ENCODE peak calls at places on chromosomes 3 and 15, in nine cellular contexts. One of them, this sample, is unnamed. For H3K4me1, the result is how much of the 10 kb centered on the place peaks cover.

GRCh38 chr3:191306428-191306827 is 22.8 kb upstream of the CCDC50 start:
- DNase-seq in A549: no peak
- DNase-seq in SJSA1: no peak
- DNase-seq in lower lobe of right lung: no peak
- DNase-seq in heart right ventricle: no peak
- DNase-seq in mucosa of descending colon: no peak
- DNase-seq in tibial nerve: no peak
- DNase-seq in kidney: no peak
- DNase-seq in colonic mucosa: no peak
- DNase-seq in this sample: no peak

GRCh38 chr15:100602822-100603393 is 519 bp downstream of the ASB7 start:
- DNase-seq in lower lobe of right lung: no peak
- DNase-seq in mucosa of descending colon: peak
- DNase-seq in heart right ventricle: peak
- DNase-seq in tibial nerve: no peak
- DNase-seq in colonic mucosa: peak
- DNase-seq in kidney: no peak
- DNase-seq in SJSA1: peak
- DNase-seq in A549: peak
- DNase-seq in this sample: no peak

GRCh38 chr3:124032351-124032880 is 40.5 kb upstream of the ROPN1 start:
- DNase-seq in SJSA1: peak
- DNase-seq in lower lobe of right lung: no peak
- DNase-seq in colonic mucosa: peak
- DNase-seq in kidney: peak
- DNase-seq in mucosa of descending colon: peak
- DNase-seq in A549: peak
- DNase-seq in heart right ventricle: peak
- DNase-seq in tibial nerve: peak
- DNase-seq in this sample: peak

GRCh38 chr3:43879166-43879565 is 188.4 kb downstream of the ABHD5 start:
- DNase-seq in lower lobe of right lung: no peak
- DNase-seq in A549: peak
- DNase-seq in colonic mucosa: no peak
- DNase-seq in mucosa of descending colon: no peak
- DNase-seq in kidney: no peak
- DNase-seq in tibial nerve: no peak
- DNase-seq in SJSA1: no peak
- DNase-seq in heart right ventricle: no peak
- DNase-seq in this sample: no peak

GRCh38 chr3:35758358-35758757 is 119.0 kb downstream of the ARPP21 start:
- DNase-seq in A549: no peak
- DNase-seq in SJSA1: no peak
- DNase-seq in heart right ventricle: no peak
- DNase-seq in kidney: no peak
- DNase-seq in mucosa of descending colon: no peak
- DNase-seq in tibial nerve: no peak
- DNase-seq in colonic mucosa: no peak
- DNase-seq in lower lobe of right lung: no peak
- DNase-seq in this sample: no peak

GRCh38 chr3:58236527-58237237 is 910 bp upstream of the ABHD6 start:
- DNase-seq in SJSA1: no peak
- DNase-seq in tibial nerve: no peak
- DNase-seq in lower lobe of right lung: peak
- DNase-seq in colonic mucosa: peak
- DNase-seq in mucosa of descending colon: peak
- DNase-seq in A549: peak
- DNase-seq in kidney: peak
- DNase-seq in heart right ventricle: no peak
- DNase-seq in this sample: no peak

GRCh38 chr3:151091685-151092352 is 6.4 kb downstream of the MED12L start:
- DNase-seq in lower lobe of right lung: no peak
- DNase-seq in heart right ventricle: no peak
- DNase-seq in mucosa of descending colon: no peak
- DNase-seq in tibial nerve: no peak
- DNase-seq in kidney: no peak
- DNase-seq in SJSA1: no peak
- DNase-seq in A549: no peak
- DNase-seq in colonic mucosa: no peak
- DNase-seq in this sample: no peak

GRCh38 chr3:13148126-13148525 is 74.9 kb upstream of the IQSEC1 start:
- DNase-seq in kidney: peak
- DNase-seq in tibial nerve: no peak
- DNase-seq in mucosa of descending colon: no peak
- DNase-seq in colonic mucosa: no peak
- DNase-seq in heart right ventricle: no peak
- DNase-seq in SJSA1: no peak
- DNase-seq in lower lobe of right lung: no peak
- DNase-seq in A549: no peak
- DNase-seq in this sample: no peak

GRCh38 chr3:15629860-15630597 is 28.5 kb downstream of the BTD start:
- DNase-seq in lower lobe of right lung: no peak
- DNase-seq in mucosa of descending colon: no peak
- DNase-seq in SJSA1: peak
- DNase-seq in colonic mucosa: peak
- DNase-seq in kidney: no peak
- DNase-seq in tibial nerve: peak
- DNase-seq in heart right ventricle: peak
- DNase-seq in A549: peak
- DNase-seq in this sample: peak

GRCh38 chr15:63941698-63942465 is 104.4 kb downstream of the DAPK2 start:
- DNase-seq in mucosa of descending colon: no peak
- DNase-seq in tibial nerve: no peak
- DNase-seq in lower lobe of right lung: no peak
- DNase-seq in A549: no peak
- DNase-seq in heart right ventricle: no peak
- DNase-seq in colonic mucosa: peak
- DNase-seq in SJSA1: no peak
- DNase-seq in kidney: no peak
- DNase-seq in this sample: no peak

GRCh38 chr3:132317229-132317948 is at the start of gene ACP3:
- DNase-seq in colonic mucosa: peak
- DNase-seq in SJSA1: no peak
- DNase-seq in mucosa of descending colon: peak
- DNase-seq in kidney: no peak
- DNase-seq in lower lobe of right lung: peak
- DNase-seq in tibial nerve: peak
- DNase-seq in A549: no peak
- DNase-seq in heart right ventricle: peak
- DNase-seq in this sample: no peak

GRCh38 chr3:188126931-188127330 is 27.0 kb upstream of the LPP start:
- DNase-seq in lower lobe of right lung: no peak
- DNase-seq in mucosa of descending colon: no peak
- DNase-seq in A549: no peak
- DNase-seq in heart right ventricle: peak
- DNase-seq in tibial nerve: no peak
- DNase-seq in colonic mucosa: no peak
- DNase-seq in kidney: no peak
- DNase-seq in SJSA1: no peak
- DNase-seq in this sample: no peak

GRCh38 chr3:64445318-64446300 is 220.3 kb upstream of the PRICKLE2 start:
- DNase-seq in mucosa of descending colon: peak
- DNase-seq in heart right ventricle: no peak
- DNase-seq in A549: peak
- DNase-seq in colonic mucosa: peak
- DNase-seq in tibial nerve: no peak
- DNase-seq in SJSA1: peak
- DNase-seq in kidney: peak
- DNase-seq in lower lobe of right lung: peak
- DNase-seq in this sample: peak

GRCh38 chr3:182617511-182617910 is 175.8 kb upstream of the ATP11B start:
- DNase-seq in tibial nerve: no peak
- DNase-seq in heart right ventricle: no peak
- DNase-seq in kidney: no peak
- DNase-seq in mucosa of descending colon: no peak
- DNase-seq in SJSA1: no peak
- DNase-seq in lower lobe of right lung: no peak
- DNase-seq in colonic mucosa: no peak
- DNase-seq in A549: no peak
- DNase-seq in this sample: no peak

GRCh38 chr15:36737430-36737891 is 158.0 kb downstream of the CDIN1 start:
- DNase-seq in kidney: no peak
- DNase-seq in lower lobe of right lung: no peak
- DNase-seq in A549: no peak
- DNase-seq in mucosa of descending colon: no peak
- DNase-seq in tibial nerve: no peak
- DNase-seq in heart right ventricle: no peak
- DNase-seq in colonic mucosa: no peak
- DNase-seq in SJSA1: no peak
- DNase-seq in this sample: no peak

GRCh38 chr15:67779160-67780111 is 45.9 kb upstream of the SKOR1 start:
- DNase-seq in A549: no peak
- DNase-seq in colonic mucosa: no peak
- DNase-seq in mucosa of descending colon: no peak
- DNase-seq in tibial nerve: no peak
- DNase-seq in lower lobe of right lung: no peak
- DNase-seq in SJSA1: no peak
- DNase-seq in heart right ventricle: no peak
- DNase-seq in kidney: no peak
- DNase-seq in this sample: no peak

GRCh38 chr15:85473455-85473854 is 93.1 kb downstream of the AKAP13 start:
- DNase-seq in A549: no peak
- DNase-seq in kidney: no peak
- DNase-seq in SJSA1: peak
- DNase-seq in heart right ventricle: no peak
- DNase-seq in colonic mucosa: no peak
- DNase-seq in lower lobe of right lung: no peak
- DNase-seq in mucosa of descending colon: no peak
- DNase-seq in tibial nerve: no peak
- DNase-seq in this sample: no peak

GRCh38 chr15:77546050-77546501 is 86.6 kb downstream of the LINGO1 start:
- DNase-seq in lower lobe of right lung: no peak
- DNase-seq in mucosa of descending colon: peak
- DNase-seq in tibial nerve: no peak
- DNase-seq in heart right ventricle: no peak
- DNase-seq in colonic mucosa: no peak
- DNase-seq in A549: peak
- DNase-seq in SJSA1: peak
- DNase-seq in kidney: peak
- DNase-seq in this sample: peak

GRCh38 chr3:128605091-128606046 is 45.2 kb downstream of the RPN1 start:
- DNase-seq in mucosa of descending colon: no peak
- DNase-seq in SJSA1: no peak
- DNase-seq in heart right ventricle: no peak
- DNase-seq in A549: no peak
- DNase-seq in tibial nerve: no peak
- DNase-seq in colonic mucosa: no peak
- DNase-seq in kidney: no peak
- DNase-seq in lower lobe of right lung: no peak
- DNase-seq in this sample: no peak
- H3K4me1 ChIP-seq in mucosa of descending colon: under half
- H3K4me1 ChIP-seq in SJSA1: under half
- H3K4me1 ChIP-seq in heart right ventricle: under half
- H3K4me1 ChIP-seq in A549: under half
- H3K4me1 ChIP-seq in tibial nerve: under half
- H3K4me1 ChIP-seq in colonic mucosa: under half
- H3K4me1 ChIP-seq in kidney: under half
- H3K4me1 ChIP-seq in lower lobe of right lung: under half
- H3K4me1 ChIP-seq in this sample: under half

GRCh38 chr3:29284578-29284977 is 3.7 kb downstream of the RBMS3 start:
- DNase-seq in kidney: no peak
- DNase-seq in SJSA1: no peak
- DNase-seq in lower lobe of right lung: no peak
- DNase-seq in A549: no peak
- DNase-seq in heart right ventricle: no peak
- DNase-seq in mucosa of descending colon: no peak
- DNase-seq in colonic mucosa: no peak
- DNase-seq in tibial nerve: no peak
- DNase-seq in this sample: no peak

GRCh38 chr3:29285356-29286070 is 4.6 kb downstream of the RBMS3 start:
- DNase-seq in lower lobe of right lung: no peak
- DNase-seq in tibial nerve: no peak
- DNase-seq in SJSA1: no peak
- DNase-seq in A549: no peak
- DNase-seq in mucosa of descending colon: no peak
- DNase-seq in heart right ventricle: no peak
- DNase-seq in kidney: no peak
- DNase-seq in colonic mucosa: no peak
- DNase-seq in this sample: no peak

GRCh38 chr3:29283739-29284138 is 2.9 kb downstream of the RBMS3 start:
- DNase-seq in A549: no peak
- DNase-seq in SJSA1: no peak
- DNase-seq in lower lobe of right lung: no peak
- DNase-seq in heart right ventricle: no peak
- DNase-seq in colonic mucosa: no peak
- DNase-seq in tibial nerve: no peak
- DNase-seq in kidney: no peak
- DNase-seq in mucosa of descending colon: no peak
- DNase-seq in this sample: no peak

GRCh38 chr3:29283297-29283681 is 2.4 kb downstream of the RBMS3 start:
- DNase-seq in tibial nerve: no peak
- DNase-seq in mucosa of descending colon: no peak
- DNase-seq in SJSA1: no peak
- DNase-seq in kidney: no peak
- DNase-seq in lower lobe of right lung: no peak
- DNase-seq in colonic mucosa: no peak
- DNase-seq in A549: no peak
- DNase-seq in heart right ventricle: no peak
- DNase-seq in this sample: no peak

GRCh38 chr3:29286841-29287240 is 6.0 kb downstream of the RBMS3 start:
- DNase-seq in A549: no peak
- DNase-seq in SJSA1: no peak
- DNase-seq in tibial nerve: no peak
- DNase-seq in heart right ventricle: no peak
- DNase-seq in kidney: no peak
- DNase-seq in lower lobe of right lung: no peak
- DNase-seq in colonic mucosa: no peak
- DNase-seq in mucosa of descending colon: no peak
- DNase-seq in this sample: no peak
- H3K4me3 ChIP-seq in A549: no peak
- H3K4me3 ChIP-seq in SJSA1: peak
- H3K4me3 ChIP-seq in tibial nerve: peak
- H3K4me3 ChIP-seq in heart right ventricle: peak
- H3K4me3 ChIP-seq in kidney: no peak
- H3K4me3 ChIP-seq in lower lobe of right lung: peak
- H3K4me3 ChIP-seq in colonic mucosa: no peak
- H3K4me3 ChIP-seq in mucosa of descending colon: no peak
- H3K4me3 ChIP-seq in this sample: peak

DNA sequence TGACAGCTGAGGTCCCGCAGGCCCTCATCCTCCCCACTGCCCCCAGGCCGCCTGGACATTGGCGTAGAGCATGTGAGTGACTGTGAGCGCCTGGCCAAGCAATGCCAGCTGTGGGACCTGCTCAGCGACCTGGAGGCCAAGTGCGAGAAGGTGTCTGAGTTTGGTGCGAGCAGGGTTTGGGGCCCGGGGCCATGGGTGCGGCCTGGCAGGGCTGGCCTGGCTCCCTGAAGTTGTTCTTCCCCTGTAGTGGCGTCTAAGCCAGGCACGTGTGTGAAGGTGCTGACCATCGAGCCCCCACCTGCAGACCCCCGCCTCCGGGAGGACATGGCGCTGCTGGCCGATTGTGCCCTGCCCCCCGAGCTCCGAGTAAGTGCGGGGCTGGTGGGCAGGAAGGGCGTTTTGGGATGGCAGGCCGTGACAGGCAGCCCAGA is 4.2 kb downstream of the ABTB1 start:
- DNase-seq in tibial nerve: no peak
- DNase-seq in heart right ventricle: no peak
- DNase-seq in mucosa of descending colon: peak
- DNase-seq in A549: no peak
- DNase-seq in colonic mucosa: no peak
- DNase-seq in lower lobe of right lung: no peak
- DNase-seq in kidney: peak
- DNase-seq in SJSA1: no peak
- DNase-seq in this sample: peak
- H3K4me1 ChIP-seq in tibial nerve: under half
- H3K4me1 ChIP-seq in heart right ventricle: under half
- H3K4me1 ChIP-seq in mucosa of descending colon: under half
- H3K4me1 ChIP-seq in A549: under half
- H3K4me1 ChIP-seq in colonic mucosa: under half
- H3K4me1 ChIP-seq in lower lobe of right lung: under half
- H3K4me1 ChIP-seq in kidney: under half
- H3K4me1 ChIP-seq in SJSA1: under half
- H3K4me1 ChIP-seq in this sample: under half

GRCh38 chr3:197573048-197573767 is 17.4 kb upstream of the BDH1 start:
- DNase-seq in colonic mucosa: no peak
- DNase-seq in kidney: no peak
- DNase-seq in heart right ventricle: no peak
- DNase-seq in lower lobe of right lung: no peak
- DNase-seq in SJSA1: no peak
- DNase-seq in mucosa of descending colon: no peak
- DNase-seq in A549: no peak
- DNase-seq in tibial nerve: no peak
- DNase-seq in this sample: no peak
- H3K4me3 ChIP-seq in colonic mucosa: no peak
- H3K4me3 ChIP-seq in kidney: no peak
- H3K4me3 ChIP-seq in heart right ventricle: no peak
- H3K4me3 ChIP-seq in lower lobe of right lung: no peak
- H3K4me3 ChIP-seq in SJSA1: no peak
- H3K4me3 ChIP-seq in mucosa of descending colon: no peak
- H3K4me3 ChIP-seq in A549: no peak
- H3K4me3 ChIP-seq in tibial nerve: no peak
- H3K4me3 ChIP-seq in this sample: no peak